ENCODE peak calls at places on chromosome X, in six cellular contexts. L, Y, G, B, K and Z are unnamed samples.

GRCh38 chrX:22095306-22095705 is 63.2 kb downstream of the PHEX start:
- DNase-seq in G (peak), L (peak), K (no peak), Y (no peak), B (no peak), Z (no peak)

GRCh38 chrX:57121162-57121741 is at the start of gene SPIN2B:
- DNase-seq in K (peak), B (peak), Y (peak), L (peak), G (peak), Z (peak)

GRCh38 chrX:118522230-118522926 is 26.8 kb downstream of the DOCK11 start:
- DNase-seq in L (no peak), K (no peak), Y (no peak), G (no peak), B (no peak), Z (no peak)

GRCh38 chrX:27008486-27008885 is 454.7 kb downstream of the PPP4R3C start:
- DNase-seq in L (no peak), B (no peak), K (no peak), G (no peak), Y (no peak), Z (no peak)

GRCh38 chrX:13001097-13001496 is 26.2 kb downstream of the TMSB4X start:
- DNase-seq in K (no peak), Y (no peak), B (no peak), L (no peak), G (no peak), Z (no peak)

GRCh38 chrX:25523574-25523973 is 507.8 kb upstream of the ARX start:
- DNase-seq in Y (no peak), L (peak), K (no peak), B (no peak), G (peak), Z (no peak)

GRCh38 chrX:149060921-149061320 is 444.2 kb downstream of the IDS start:
- DNase-seq in K (no peak), B (peak), Y (no peak), G (no peak), L (peak), Z (no peak)

GRCh38 chrX:124747295-124747694 is 400.9 kb downstream of the SH2D1A start:
- DNase-seq in K (no peak), B (no peak), G (no peak), Y (no peak), L (no peak), Z (no peak)

GRCh38 chrX:34483980-34484379 is 173.1 kb downstream of the TMEM47 start:
- DNase-seq in B (no peak), K (no peak), L (no peak), Y (no peak), G (no peak), Z (no peak)

GRCh38 chrX:153647461-153648357 is 706 bp downstream of the DUSP9 start:
- DNase-seq in K (no peak), B (no peak), G (no peak), Y (peak), L (no peak), Z (no peak)

GRCh38 chrX:47143894-47144625 is 442 bp downstream of the NDUFB11 start:
- DNase-seq in G (peak), K (no peak), B (no peak), L (no peak), Y (no peak), Z (no peak)

GRCh38 chrX:40170830-40171512 is 73.2 kb upstream of the BCOR start:
- DNase-seq in K (no peak), B (no peak), Y (no peak), L (no peak), G (no peak), Z (no peak)

GRCh38 chrX:109782994-109783711 is 50.1 kb upstream of the ACSL4 start:
- DNase-seq in Y (no peak), L (peak), B (no peak), G (no peak), K (no peak), Z (no peak)

GRCh38 chrX:154516655-154517100 is 646 bp upstream of the FAM3A start:
- DNase-seq in L (peak), B (no peak), K (no peak), G (no peak), Y (no peak), Z (no peak)

GRCh38 chrX:119757979-119758681 is at the start of gene SOWAHD:
- DNase-seq in B (no peak), G (no peak), K (peak), Y (no peak), L (no peak), Z (no peak)

GRCh38 chrX:2311483-2311882 is 189.3 kb downstream of the DHRSX start:
- DNase-seq in B (no peak), Y (no peak), K (no peak), L (no peak), G (no peak), Z (no peak)

GRCh38 chrX:129701624-129702069 is 37.1 kb upstream of the XPNPEP2 start:
- DNase-seq in K (no peak), L (peak), B (no peak), Y (no peak), G (peak), Z (no peak)

GRCh38 chrX:81201692-81202412 is at the start of the genes HMGN5 and SH3BGRL:
- DNase-seq in G (peak), Y (peak), B (peak), K (peak), L (peak), Z (no peak)

GRCh38 chrX:24561121-24561520 is 86.0 kb downstream of the PCYT1B start:
- DNase-seq in Y (no peak), B (no peak), L (peak), G (no peak), K (no peak), Z (no peak)

GRCh38 chrX:153400146-153401132 is 711 bp downstream of the PNMA6E start:
- DNase-seq in L (peak), K (no peak), B (no peak), Y (no peak), G (no peak), Z (peak)

GRCh38 chrX:9311411-9312160 is 153.3 kb upstream of the TBL1X start:
- DNase-seq in K (no peak), L (no peak), Y (no peak), G (no peak), B (no peak), Z (no peak)

GRCh38 chrX:123189318-123189717 is 5.2 kb downstream of the GRIA3 start:
- DNase-seq in G (no peak), L (no peak), B (no peak), K (no peak), Y (no peak), Z (no peak)

GRCh38 chrX:145393702-145394235 is 146.5 kb downstream of the SPANXN1 start:
- DNase-seq in B (no peak), K (no peak), G (no peak), L (no peak), Y (no peak), Z (no peak)

GRCh38 chrX:53685711-53686110 is 808 bp downstream of the HUWE1 start:
- DNase-seq in L (no peak), G (no peak), B (no peak), K (no peak), Y (no peak), Z (no peak)

GRCh38 chrX:72358313-72358712 is 52.6 kb upstream of the CITED1 start:
- DNase-seq in B (no peak), L (peak), K (no peak), G (no peak), Y (no peak), Z (no peak)

GRCh38 chrX:133068461-133068860 is 28.4 kb downstream of the USP26 start:
- DNase-seq in Y (no peak), K (no peak), L (no peak), G (no peak), B (no peak), Z (no peak)

GRCh38 chrX:148928803-148929202 is 428.4 kb downstream of the AFF2 start:
- DNase-seq in Y (no peak), G (no peak), K (no peak), L (peak), B (no peak), Z (no peak)

GRCh38 chrX:122188751-122189150 is 995.3 kb upstream of the GRIA3 start:
- DNase-seq in Y (no peak), B (no peak), L (peak), K (no peak), G (no peak), Z (no peak)

GRCh38 chrX:38166478-38167083 is 54.1 kb downstream of the SRPX start:
- DNase-seq in L (peak), G (no peak), Y (no peak), K (no peak), B (no peak), Z (no peak)

GRCh38 chrX:17563515-17563914 is 173.8 kb upstream of the SCML1 start:
- DNase-seq in Y (no peak), G (no peak), L (no peak), B (no peak), K (no peak), Z (no peak)

GRCh38 chrX:97841544-97842179 is 958.0 kb downstream of the RPA4 start:
- DNase-seq in L (no peak), K (no peak), B (no peak), Y (no peak), G (no peak), Z (no peak)

GRCh38 chrX:31435592-31435991 is 363.8 kb upstream of the FTHL17 start:
- DNase-seq in G (peak), B (no peak), K (no peak), Y (no peak), L (peak), Z (no peak)

GRCh38 chrX:39149761-39150160 is 348.5 kb downstream of the MID1IP1 start:
- DNase-seq in B (peak), L (peak), Y (peak), K (no peak), G (peak), Z (no peak)

GRCh38 chrX:12789976-12790375 is 1.2 kb upstream of the PRPS2 start:
- DNase-seq in K (no peak), G (no peak), Y (no peak), B (no peak), L (no peak), Z (no peak)

GRCh38 chrX:128458888-128459287 is 406.7 kb upstream of the ACTRT1 start:
- DNase-seq in G (no peak), K (no peak), L (peak), B (no peak), Y (no peak), Z (no peak)

GRCh38 chrX:17674611-17675010 is 62.7 kb upstream of the SCML1 start:
- DNase-seq in G (no peak), Y (no peak), K (no peak), B (no peak), L (no peak), Z (no peak)

GRCh38 chrX:148426467-148426866 is 74.0 kb upstream of the AFF2 start:
- DNase-seq in L (no peak), K (no peak), B (no peak), Y (no peak), G (no peak), Z (no peak)

GRCh38 chrX:131572372-131573014 is 28.6 kb downstream of the OR13H1 start:
- DNase-seq in B (no peak), K (no peak), G (no peak), Y (no peak), L (no peak), Z (no peak)
- TF ChIP-seq CTCF in B (no peak), K (no peak), G (no peak), Y (no peak), L (no peak), Z (no peak)

DNA sequence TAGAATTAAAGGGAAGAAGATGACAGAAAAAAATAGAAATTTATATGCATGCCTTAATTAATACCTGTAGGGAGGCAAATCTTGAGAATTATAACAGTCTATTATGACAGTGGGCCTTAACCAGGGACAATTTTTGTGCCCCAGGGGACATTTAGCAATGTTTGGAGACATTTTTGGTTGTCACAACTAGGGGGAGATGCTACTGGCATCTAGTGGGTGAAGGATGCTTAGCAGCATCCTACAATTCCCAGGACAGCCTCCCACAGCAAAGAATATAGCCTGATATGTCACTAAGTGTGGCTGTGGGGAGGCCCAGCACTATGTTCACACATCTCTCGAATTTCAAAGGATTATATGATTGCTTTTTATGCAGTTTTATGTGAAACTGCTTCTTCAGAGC is 10.5 kb downstream of the GPR82 start:
- DNase-seq in Y (no peak), B (no peak), G (no peak), K (no peak), L (peak), Z (no peak)
- TF ChIP-seq CTCF in Y (peak), B (peak), G (peak), K (peak), L (peak), Z (peak)

GRCh38 chrX:64570204-64570603 is 175.0 kb upstream of the MTMR8 start:
- DNase-seq in L (peak), K (no peak), G (no peak), B (no peak), Y (no peak), Z (no peak)
- TF ChIP-seq CTCF in L (peak), K (no peak), G (no peak), B (no peak), Y (no peak), Z (no peak)

DNA sequence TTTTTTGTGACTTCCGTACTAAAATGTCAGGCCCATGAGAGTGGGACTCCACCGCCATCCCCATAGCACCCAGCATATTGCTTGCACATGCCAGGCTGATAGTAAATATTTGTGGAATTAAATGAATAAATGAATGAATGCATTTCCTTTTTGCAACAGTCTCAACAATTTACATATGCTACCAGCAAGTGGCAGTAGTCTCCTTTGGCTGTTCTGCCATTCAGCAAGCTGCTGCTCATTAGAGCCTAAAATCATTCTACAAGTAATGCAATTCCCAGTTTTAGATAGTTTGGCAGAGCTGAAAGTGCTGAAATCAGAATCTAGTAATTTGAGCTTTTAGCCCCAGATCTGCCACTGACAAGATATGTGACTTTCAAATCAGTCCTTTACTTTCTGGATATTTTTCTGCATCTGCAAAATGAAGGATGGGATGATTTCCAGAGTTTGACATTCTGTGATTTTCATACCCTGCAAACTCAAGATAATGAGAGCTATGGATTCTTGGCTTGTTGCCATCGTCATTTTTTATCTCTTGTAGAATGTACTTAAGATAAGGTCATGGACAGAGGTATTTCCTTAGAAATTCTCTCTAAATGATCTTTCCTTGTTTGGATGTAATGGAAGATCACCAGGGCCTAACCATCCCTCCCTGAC is 35.7 kb upstream of the INTS6L start:
- DNase-seq in Y (no peak), K (no peak), B (peak), G (no peak), L (peak), Z (no peak)
- TF ChIP-seq CTCF in Y (peak), K (peak), B (peak), G (peak), L (peak), Z (peak)

GRCh38 chrX:140697618-140698017 is 11.9 kb upstream of the LINC00632 start:
- DNase-seq in G (no peak), Y (no peak), B (no peak), K (no peak), L (no peak), Z (no peak)
- TF ChIP-seq CTCF in G (peak), Y (peak), B (peak), K (peak), L (no peak), Z (peak)

GRCh38 chrX:19372170-19373033 is 28.7 kb downstream of the PDHA1 start:
- DNase-seq in G (peak), B (peak), Y (peak), K (peak), L (peak), Z (peak)
- TF ChIP-seq CTCF in G (peak), B (peak), Y (peak), K (peak), L (peak), Z (peak)

DNA sequence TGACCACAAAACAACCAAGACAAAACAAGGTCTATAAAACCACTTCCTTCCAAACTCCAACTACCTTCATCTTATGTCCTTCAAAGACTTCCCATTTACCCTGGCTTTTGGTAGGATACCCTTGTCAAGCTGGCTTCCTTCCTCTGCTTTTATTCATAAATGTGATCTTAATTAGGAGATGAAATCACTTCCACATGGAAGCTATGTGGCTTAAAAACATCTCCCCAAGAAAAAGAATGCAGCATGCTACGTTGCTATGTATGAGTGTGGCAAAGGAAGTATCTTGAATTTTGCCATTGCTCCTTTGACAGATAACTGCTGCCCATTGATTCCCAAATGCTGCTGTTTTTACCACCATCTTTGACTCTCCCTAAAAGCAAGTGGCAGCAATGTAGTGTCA is 46.4 kb upstream of the VEGFD start:
- DNase-seq in K (no peak), Y (no peak), L (no peak), G (no peak), B (no peak), Z (no peak)
- TF ChIP-seq CTCF in K (no peak), Y (no peak), L (no peak), G (no peak), B (no peak), Z (no peak)

DNA sequence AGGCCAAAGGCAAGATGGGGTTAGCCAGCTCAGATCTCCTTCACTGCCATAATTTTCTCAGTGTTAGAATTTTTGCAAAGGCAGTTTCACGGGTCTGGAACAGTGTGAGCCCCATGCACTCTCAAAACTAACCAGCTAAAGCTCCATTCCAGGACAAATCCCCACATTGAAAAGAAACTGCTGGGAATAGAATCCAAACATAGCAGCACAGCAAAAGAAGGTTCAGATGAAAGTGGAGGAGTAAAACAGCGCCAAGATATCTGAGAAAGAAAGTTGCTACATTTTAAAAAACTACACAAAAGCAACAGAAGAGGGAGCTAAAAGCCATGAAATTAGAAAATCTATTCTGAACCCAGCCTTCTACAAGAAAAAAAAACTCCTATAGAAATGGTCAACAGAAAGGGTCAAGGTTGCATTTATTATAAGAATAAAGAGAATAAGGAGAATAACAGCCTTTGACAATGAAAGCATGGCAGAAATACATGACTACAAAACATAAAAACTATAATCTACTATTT is 39.6 kb upstream of the SLC7A3 start:
- DNase-seq in K (no peak), B (no peak), Y (no peak), G (no peak), L (peak), Z (no peak)
- TF ChIP-seq CTCF in K (peak), B (peak), Y (peak), G (peak), L (no peak), Z (peak)